ENCODE peak calls at places on chromosomes 12 and 14, in six cellular contexts. O is caudate nucleus, X is endodermal cell, E is fibroblast of lung, S is body of pancreas, N is adrenal gland. V is an unnamed sample.

GRCh38 chr12:16347391-16348298 is at the start of gene MGST1:
- DNase-seq in O (no peak), X (peak; percentile 98), E (peak; percentile 62), S (peak; percentile 82), N (peak; percentile 90), V (no peak)

GRCh38 chr12:19288603-19289244 is 150.6 kb upstream of the AEBP2 start:
- DNase-seq in O (no peak), X (no peak), E (peak; percentile 58), S (no peak), N (no peak), V (no peak)

GRCh38 chr14:56703947-56704346 is 106.3 kb downstream of the OTX2 start:
- DNase-seq in O (no peak), X (peak; percentile 65), E (no peak), S (no peak), N (no peak), V (no peak)

GRCh38 chr14:92495041-92495440 is 18.5 kb upstream of the RIN3 start:
- DNase-seq in O (no peak), X (peak; percentile 43), E (no peak), S (no peak), N (peak; percentile 57), V (no peak)

GRCh38 chr12:80000831-80001230 is 65.9 kb upstream of the PPP1R12A start:
- DNase-seq in O (no peak), X (no peak), E (no peak), S (no peak), N (no peak), V (no peak)

GRCh38 chr14:26845106-26845818 is 247.4 kb upstream of the NOVA1 start:
- DNase-seq in O (no peak), X (no peak), E (no peak), S (no peak), N (no peak), V (no peak)

GRCh38 chr12:39990122-39991101 is 115.5 kb downstream of the SLC2A13 start:
- DNase-seq in O (no peak), X (peak; percentile 80), E (peak; percentile 24), S (peak; percentile 59), N (peak; percentile 77), V (peak; percentile 27)

GRCh38 chr12:132491761-132492378 is 1.9 kb downstream of the FBRSL1 start:
- DNase-seq in O (no peak), X (no peak), E (no peak), S (no peak), N (no peak), V (peak; percentile 27)

GRCh38 chr12:22173154-22173553 is 127.1 kb downstream of the CMAS start:
- DNase-seq in O (no peak), X (no peak), E (no peak), S (no peak), N (no peak), V (no peak)

GRCh38 chr12:46553266-46553665 is 180.7 kb upstream of the SLC38A2 start:
- DNase-seq in O (no peak), X (no peak), E (peak; percentile 70), S (no peak), N (no peak), V (no peak)

GRCh38 chr12:121033625-121034349 is 5.3 kb downstream of the OASL start:
- DNase-seq in O (no peak), X (no peak), E (peak; percentile 51), S (no peak), N (peak; percentile 46), V (no peak)

GRCh38 chr12:45553204-45553603 is 176.3 kb upstream of the ARID2 start:
- DNase-seq in O (no peak), X (no peak), E (peak; percentile 23), S (no peak), N (no peak), V (no peak)

GRCh38 chr12:123250471-123251383 is 17.5 kb downstream of the MTRFR start:
- DNase-seq in O (no peak), X (peak; percentile 73), E (no peak), S (peak; percentile 87), N (peak; percentile 47), V (no peak)

GRCh38 chr12:41220931-41221330 is 32.8 kb downstream of the PDZRN4 start:
- DNase-seq in O (no peak), X (no peak), E (no peak), S (no peak), N (no peak), V (no peak)

GRCh38 chr12:48542300-48542928 is 17.0 kb downstream of the OR8S1 start:
- DNase-seq in O (no peak), X (peak; percentile 86), E (peak; percentile 11), S (peak; percentile 16), N (peak; percentile 30), V (no peak)

GRCh38 chr12:11885261-11886038 is 185.3 kb upstream of the BCL2L14 start:
- DNase-seq in O (no peak), X (no peak), E (peak; percentile 83), S (peak; percentile 69), N (no peak), V (no peak)

GRCh38 chr14:73661872-73662271 is 17.1 kb downstream of the DNAL1 start:
- DNase-seq in O (no peak), X (no peak), E (peak; percentile 65), S (no peak), N (no peak), V (no peak)

GRCh38 chr14:73665130-73665529 is 20.3 kb downstream of the DNAL1 start:
- DNase-seq in O (no peak), X (no peak), E (no peak), S (no peak), N (no peak), V (no peak)

GRCh38 chr14:73666583-73666982 is 21.8 kb downstream of the DNAL1 start:
- DNase-seq in O (no peak), X (no peak), E (no peak), S (no peak), N (no peak), V (no peak)

GRCh38 chr14:73662439-73663056 is 17.8 kb downstream of the DNAL1 start:
- DNase-seq in O (no peak), X (peak; percentile 75), E (peak; percentile 95), S (peak; percentile 12), N (peak; percentile 63), V (no peak)

GRCh38 chr14:73663548-73664212 is 18.9 kb downstream of the DNAL1 start:
- DNase-seq in O (no peak), X (no peak), E (peak; percentile 4), S (no peak), N (no peak), V (no peak)
- H3K27ac ChIP-seq in O (no peak overlapping the region), X (peak overlapping the region; percentile 25), E (no peak overlapping the region), S (no peak overlapping the region), N (no peak overlapping the region), V (no peak overlapping the region)

GRCh38 chr14:22770481-22771187 is 4.1 kb downstream of the OXA1L start:
- DNase-seq in O (no peak), X (no peak), E (no peak), S (no peak), N (no peak), V (no peak)
- H3K27ac ChIP-seq in O (no peak overlapping the region), X (no peak overlapping the region), E (no peak overlapping the region), S (no peak overlapping the region), N (no peak overlapping the region), V (no peak overlapping the region)

DNA sequence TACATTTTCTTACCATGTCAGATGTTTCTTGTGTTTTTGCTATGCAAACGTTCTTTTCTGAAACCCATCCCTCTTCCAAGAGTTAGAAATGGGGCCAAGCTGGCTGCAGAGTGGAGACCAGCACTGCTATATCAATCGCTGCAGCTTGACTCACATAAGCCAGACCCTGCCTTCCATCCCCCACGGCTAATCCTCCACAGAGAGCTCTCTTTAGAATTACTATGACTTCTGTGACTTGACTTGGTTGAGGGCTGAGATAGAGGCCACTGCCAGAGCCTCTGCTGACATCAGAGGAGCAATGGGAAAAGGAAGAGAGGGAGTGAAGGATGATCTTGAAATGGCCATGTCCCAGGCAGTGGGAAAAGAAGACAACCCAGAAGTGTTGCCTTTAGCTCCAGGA is 148.0 kb downstream of the DACT1 start:
- DNase-seq in O (no peak), X (no peak), E (no peak), S (no peak), N (no peak), V (no peak)
- H3K27ac ChIP-seq in O (no peak overlapping the region), X (no peak overlapping the region), E (no peak overlapping the region), S (no peak overlapping the region), N (no peak overlapping the region), V (no peak overlapping the region)

DNA sequence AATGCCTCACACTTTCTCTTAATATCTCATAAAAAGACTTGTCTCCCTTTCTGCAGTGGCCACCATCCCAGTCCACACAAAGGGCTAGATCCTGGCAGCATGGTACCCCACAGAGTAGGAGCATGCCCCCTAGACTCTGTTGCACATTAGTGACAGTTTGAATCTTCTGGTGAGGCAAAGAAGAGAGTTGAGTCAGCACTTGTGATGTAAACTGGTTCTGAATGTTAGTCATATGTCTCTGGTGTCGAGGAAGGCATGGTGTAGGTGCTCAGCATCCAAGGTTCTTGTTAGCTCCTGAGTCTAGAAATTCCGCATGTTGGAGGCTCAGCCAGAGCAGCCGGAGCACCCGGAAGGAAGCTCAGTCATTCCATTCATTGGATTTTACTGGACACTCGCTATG is 9.8 kb downstream of the TTC9 start:
- DNase-seq in O (no peak), X (no peak), E (no peak), S (no peak), N (no peak), V (no peak)
- H3K27ac ChIP-seq in O (no peak overlapping the region), X (no peak overlapping the region), E (no peak overlapping the region), S (no peak overlapping the region), N (no peak overlapping the region), V (no peak overlapping the region)

DNA sequence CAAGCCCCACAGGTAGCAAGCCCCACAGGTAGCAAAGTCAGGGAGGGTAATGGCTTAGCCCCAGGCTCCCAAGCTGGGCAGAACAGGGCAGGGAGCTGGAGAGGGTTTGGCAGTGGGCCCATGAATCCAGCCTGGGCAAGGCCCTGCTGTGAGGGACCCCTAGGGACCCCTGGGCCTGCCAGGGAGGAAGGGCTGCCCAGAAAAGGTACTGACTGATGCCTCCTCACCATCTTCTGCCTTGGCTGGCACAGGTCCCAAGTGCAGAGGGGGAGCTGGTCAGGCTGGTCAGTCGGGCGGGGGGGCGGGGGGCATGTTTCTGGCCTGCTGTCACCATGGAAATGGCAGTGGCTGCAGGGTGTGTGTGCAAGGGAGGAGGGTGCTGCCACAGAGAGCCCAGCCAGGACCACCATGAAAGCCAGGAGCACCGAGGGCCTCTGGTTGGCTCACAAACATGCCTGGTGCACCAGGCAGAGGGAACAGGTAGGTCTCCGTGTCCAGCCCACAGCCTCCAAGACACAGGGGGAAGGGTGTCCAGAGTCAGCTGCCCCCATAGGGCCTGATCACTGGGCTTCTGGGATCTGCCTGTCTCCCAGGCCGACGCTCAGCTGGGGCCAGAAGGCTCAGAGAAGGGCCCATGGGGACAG is 1.5 kb upstream of the CRIP2 start:
- DNase-seq in O (no peak), X (no peak), E (no peak), S (peak; percentile 54), N (no peak), V (peak; percentile 53)
- H3K27ac ChIP-seq in O (peak overlapping the region; percentile 95), X (peak overlapping the region; percentile 97), E (peak overlapping the region; percentile 61), S (peak overlapping the region; percentile 80), N (peak overlapping the region; percentile 87), V (no peak overlapping the region)

GRCh38 chr14:103535891-103536565 is 7.0 kb downstream of the TRMT61A start:
- DNase-seq in O (no peak), X (no peak), E (no peak), S (no peak), N (no peak), V (no peak)
- H3K27ac ChIP-seq in O (no peak overlapping the region), X (no peak overlapping the region), E (no peak overlapping the region), S (no peak overlapping the region), N (peak overlapping the region; percentile 83), V (no peak overlapping the region)